ENCODE peak calls at places on chromosomes 7 and 10, in nine cellular contexts. B, K, U, T, V, W, N, Q and M are unnamed samples.
A peak's percentile ranks its signal among the peaks of the same experiment; 100 is the strongest.

GRCh38 chr7:133950856-133951255 is 176.3 kb upstream of the LRGUK start:
- DNase-seq in V (no peak), T (no peak), U (no peak), W (no peak), B (no peak), Q (no peak), K (no peak), N (no peak), M (no peak)

GRCh38 chr7:123208793-123209192 is 9.0 kb upstream of the SLC13A1 start:
- DNase-seq in N (peak; percentile 51), B (no peak), Q (no peak), U (peak; percentile 46), W (no peak), V (peak; percentile 6), T (peak; percentile 44), K (no peak), M (no peak)

GRCh38 chr7:81560708-81561107 is 209.1 kb downstream of the HGF start:
- DNase-seq in U (no peak), T (no peak), N (no peak), Q (no peak), W (no peak), B (no peak), V (no peak), K (no peak), M (no peak)

GRCh38 chr7:50641442-50642405 is 76.5 kb upstream of the DDC start:
- DNase-seq in K (peak; percentile 13), N (peak; percentile 41), W (no peak), B (peak; percentile 63), Q (peak; percentile 45), V (no peak), T (peak; percentile 73), U (no peak), M (peak; percentile 79)

GRCh38 chr10:74018241-74018640 is 20.3 kb downstream of the VCL start:
- DNase-seq in N (no peak), K (no peak), U (peak; percentile 63), T (no peak), B (no peak), V (no peak), Q (no peak), W (no peak), M (no peak)

GRCh38 chr7:51827641-51828040 is 511.0 kb upstream of the COBL start:
- DNase-seq in K (no peak), W (no peak), T (no peak), U (no peak), V (no peak), B (no peak), Q (no peak), N (no peak), M (no peak)

GRCh38 chr10:96998329-96998888 is 166.3 kb downstream of the LCOR start:
- DNase-seq in V (no peak), T (no peak), N (no peak), K (peak; percentile 36), U (no peak), Q (no peak), B (no peak), W (no peak), M (no peak)

GRCh38 chr10:102631525-102632393 is 12.5 kb upstream of the TRIM8 start:
- DNase-seq in U (no peak), T (no peak), Q (no peak), K (no peak), W (no peak), B (no peak), N (no peak), V (no peak), M (no peak)

GRCh38 chr10:116808706-116809105 is 40.6 kb upstream of the ENO4 start:
- DNase-seq in U (no peak), Q (no peak), T (no peak), N (no peak), B (no peak), K (no peak), V (no peak), W (no peak), M (peak; percentile 66)

GRCh38 chr10:58473966-58474365 is 38.7 kb upstream of the BICC1 start:
- DNase-seq in W (no peak), U (peak; percentile 56), V (no peak), Q (no peak), B (no peak), N (no peak), T (no peak), K (no peak), M (no peak)
- TF ChIP-seq POLR2A in W (no peak), U (no peak), V (no peak), Q (no peak), B (no peak), N (no peak), T (no peak), K (no peak), M (no peak)

GRCh38 chr10:14587540-14588083 is 187.1 kb downstream of the FAM107B start:
- DNase-seq in V (no peak), B (no peak), N (no peak), T (no peak), K (no peak), U (no peak), W (no peak), Q (no peak), M (no peak)
- TF ChIP-seq POLR2A in V (no peak), B (no peak), N (no peak), T (no peak), K (no peak), U (no peak), W (no peak), Q (no peak), M (no peak)

GRCh38 chr7:103347507-103348267 is at the start of gene PSMC2:
- DNase-seq in N (peak; percentile 92), K (peak; percentile 83), V (peak; percentile 94), W (peak; percentile 86), T (peak; percentile 89), U (peak; percentile 92), B (peak; percentile 71), Q (peak; percentile 76), M (peak; percentile 95)
- TF ChIP-seq POLR2A in N (no peak), K (peak; percentile 34), V (peak; percentile 45), W (no peak), T (peak; percentile 54), U (peak; percentile 35), B (peak; percentile 72), Q (peak; percentile 88), M (no peak)

GRCh38 chr7:44984478-44984758 is 5.6 kb upstream of the MYO1G start:
- DNase-seq in K (no peak), V (no peak), Q (no peak), U (no peak), B (no peak), W (no peak), T (no peak), N (no peak), M (no peak)
- TF ChIP-seq POLR2A in K (no peak), V (no peak), Q (no peak), U (no peak), B (no peak), W (no peak), T (no peak), N (no peak), M (no peak)

GRCh38 chr7:193538-194256 is 1.3 kb downstream of the FAM20C start:
- DNase-seq in V (no peak), K (no peak), Q (no peak), N (no peak), W (no peak), T (no peak), U (no peak), B (no peak), M (no peak)

GRCh38 chr7:191105-192034 is 1.0 kb upstream of the FAM20C start:
- DNase-seq in N (peak; percentile 49), T (peak; percentile 53), B (peak; percentile 44), K (peak; percentile 53), U (no peak), W (peak; percentile 37), Q (no peak), V (peak; percentile 10), M (peak; percentile 30)

GRCh38 chr7:192701-193536 is 548 bp downstream of the FAM20C start:
- DNase-seq in N (no peak), B (no peak), T (no peak), U (peak; percentile 60), W (no peak), V (no peak), Q (no peak), K (no peak), M (no peak)

GRCh38 chr7:190196-190595 is 2.2 kb upstream of the FAM20C start:
- DNase-seq in W (no peak), N (no peak), U (no peak), Q (no peak), V (no peak), B (no peak), K (no peak), T (no peak), M (no peak)

DNA sequence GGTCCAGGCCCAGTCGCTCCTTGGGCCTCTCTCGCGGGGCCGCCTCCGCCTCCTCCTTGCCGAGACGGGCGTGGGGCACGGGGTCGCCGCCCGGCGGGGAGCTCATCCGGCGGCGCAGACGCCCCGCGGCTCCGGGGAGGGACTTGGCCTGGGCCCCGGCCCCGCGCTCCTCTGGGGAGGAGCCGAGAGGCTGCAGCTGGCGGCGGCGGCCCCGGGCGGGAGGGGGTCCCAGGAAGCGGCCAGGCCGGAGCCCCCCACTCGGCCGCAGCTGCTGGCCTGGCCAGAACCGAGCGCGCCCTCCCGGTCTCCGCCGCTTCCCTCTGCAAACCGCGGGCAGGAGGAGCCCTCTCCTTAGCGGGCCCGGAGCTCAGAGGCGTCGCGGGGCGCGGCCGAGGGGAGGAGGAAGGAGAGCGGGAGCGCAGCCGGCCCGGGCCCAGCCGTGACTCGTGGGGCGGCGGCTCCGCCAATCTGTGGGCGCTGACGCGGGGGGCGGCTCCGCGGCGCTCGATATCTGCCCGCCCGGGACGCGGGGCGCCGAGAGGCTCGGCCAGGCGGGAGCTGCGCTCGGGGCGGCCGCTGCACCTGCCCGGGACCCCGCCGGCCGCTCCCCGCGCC is at the start of gene FAM20C:
- DNase-seq in V (peak; percentile 23), U (peak; percentile 87), Q (no peak), B (peak; percentile 80), T (peak; percentile 87), N (peak; percentile 82), W (peak; percentile 77), K (peak; percentile 87), M (peak; percentile 79)
- TF ChIP-seq POLR2A in V (peak; percentile 62), U (peak; percentile 79), Q (no peak), B (peak; percentile 94), T (peak; percentile 71), N (no peak), W (peak; percentile 72), K (peak; percentile 69), M (no peak)